ENCODE peak calls at places on chromosomes 5 and 9, in four cellular contexts. H is mucosa of gallbladder, Z is psoas muscle, R is left cardiac atrium. Q is an unnamed sample.

GRCh38 chr5:10588779-10589447 is 25.0 kb downstream of the ANKRD33B start:
- DNase-seq in H (no peak), Z (no peak), R (no peak), Q (no peak)

GRCh38 chr9:78592866-78593265 is 295.9 kb downstream of the PSAT1 start:
- DNase-seq in H (no peak), Z (no peak), R (no peak), Q (no peak)

GRCh38 chr5:146446861-146447733 is at the start of gene TCERG1:
- DNase-seq in H (peak), Z (peak), R (peak), Q (peak)

GRCh38 chr5:36664762-36665161 is 58.4 kb downstream of the SLC1A3 start:
- DNase-seq in H (no peak), Z (no peak), R (no peak), Q (no peak)

GRCh38 chr5:169978744-169979143 is 1.6 kb downstream of the INSYN2B start:
- DNase-seq in H (no peak), Z (no peak), R (no peak), Q (no peak)

GRCh38 chr9:93452710-93453046 is 703 bp downstream of the FAM120AOS start:
- DNase-seq in H (no peak), Z (no peak), R (peak), Q (no peak)

GRCh38 chr9:101028346-101029299 is at the start of gene PLPPR1:
- DNase-seq in H (peak), Z (peak), R (peak), Q (no peak)

GRCh38 chr5:121974261-121974660 is 12.5 kb downstream of the SRFBP1 start:
- DNase-seq in H (no peak), Z (no peak), R (no peak), Q (no peak)

GRCh38 chr5:152736906-152737305 is 331.8 kb upstream of the NMUR2 start:
- DNase-seq in H (no peak), Z (no peak), R (no peak), Q (no peak)

GRCh38 chr9:14270358-14271077 is 43.4 kb downstream of the NFIB start:
- DNase-seq in H (no peak), Z (no peak), R (no peak), Q (no peak)

Q was measured in right atrium auricular region.